ENCODE peak calls at places on chromosomes 7 and 10, in four cellular contexts. One of them, this sample, is unnamed.
A peak's percentile ranks its signal among the peaks of the same experiment; 100 is the strongest.

GRCh38 chr7:148395292-148395691 is 195.3 kb upstream of the C7orf33 start:
- DNase-seq in K562: no peak
- DNase-seq in HL-60: no peak
- DNase-seq in GM12891: no peak
- DNase-seq in this sample: no peak

GRCh38 chr10:23157691-23158369 is 34.3 kb upstream of the PTF1A start:
- DNase-seq in K562: peak; percentile 55
- DNase-seq in HL-60: peak; percentile 1
- DNase-seq in GM12891: no peak
- DNase-seq in this sample: no peak

GRCh38 chr7:128115821-128116723 is 84.8 kb upstream of the LRRC4 start:
- DNase-seq in K562: no peak
- DNase-seq in HL-60: no peak
- DNase-seq in GM12891: no peak
- DNase-seq in this sample: no peak

GRCh38 chr7:26293569-26294308 is 2.1 kb downstream of the SNX10 start:
- DNase-seq in K562: no peak
- DNase-seq in HL-60: peak; percentile 80
- DNase-seq in GM12891: no peak
- DNase-seq in this sample: peak; percentile 83

GRCh38 chr10:22229756-22230330 is 12.0 kb upstream of the EBLN1 start:
- DNase-seq in K562: no peak
- DNase-seq in HL-60: no peak
- DNase-seq in GM12891: no peak
- DNase-seq in this sample: no peak

GRCh38 chr7:30349170-30349569 is 64.8 kb downstream of the ZNRF2 start:
- DNase-seq in K562: no peak
- DNase-seq in HL-60: no peak
- DNase-seq in GM12891: no peak
- DNase-seq in this sample: no peak

GRCh38 chr7:67267914-67268313 is 271.3 kb downstream of the TYW1 start:
- DNase-seq in K562: no peak
- DNase-seq in HL-60: no peak
- DNase-seq in GM12891: no peak
- DNase-seq in this sample: no peak

GRCh38 chr7:37908221-37908788 is 8.3 kb downstream of the SFRP4 start:
- DNase-seq in K562: no peak
- DNase-seq in HL-60: no peak
- DNase-seq in GM12891: no peak
- DNase-seq in this sample: no peak

GRCh38 chr7:5345671-5346070 is 62.9 kb downstream of the SLC29A4 start:
- DNase-seq in K562: no peak
- DNase-seq in HL-60: no peak
- DNase-seq in GM12891: no peak
- DNase-seq in this sample: no peak

GRCh38 chr7:151415375-151416112 is 5.7 kb upstream of the WDR86 start:
- DNase-seq in K562: no peak
- DNase-seq in HL-60: peak; percentile 88
- DNase-seq in GM12891: no peak
- DNase-seq in this sample: no peak

GRCh38 chr10:73653701-73654100 is 2.1 kb downstream of the SYNPO2L start:
- DNase-seq in K562: peak; percentile 17
- DNase-seq in HL-60: no peak
- DNase-seq in GM12891: no peak
- DNase-seq in this sample: no peak

GRCh38 chr7:149598721-149599308 is 101.2 kb upstream of the ZNF746 start:
- DNase-seq in K562: peak; percentile 44
- DNase-seq in HL-60: peak; percentile 20
- DNase-seq in GM12891: peak; percentile 25
- DNase-seq in this sample: no peak

GRCh38 chr7:31488562-31489203 is 25.2 kb upstream of the ITPRID1 start:
- DNase-seq in K562: peak; percentile 86
- DNase-seq in HL-60: peak; percentile 36
- DNase-seq in GM12891: peak; percentile 49
- DNase-seq in this sample: peak; percentile 34

GRCh38 chr10:98308602-98309365 is 40.8 kb upstream of the LOXL4 start:
- DNase-seq in K562: no peak
- DNase-seq in HL-60: no peak
- DNase-seq in GM12891: no peak
- DNase-seq in this sample: no peak

GRCh38 chr7:17699696-17700095 is 240.6 kb downstream of the SNX13 start:
- DNase-seq in K562: no peak
- DNase-seq in HL-60: no peak
- DNase-seq in GM12891: no peak
- DNase-seq in this sample: no peak

GRCh38 chr10:84494849-84495180 is 166.4 kb downstream of the CCSER2 start:
- DNase-seq in K562: no peak
- DNase-seq in HL-60: no peak
- DNase-seq in GM12891: no peak
- DNase-seq in this sample: no peak

GRCh38 chr7:151699147-151699546 is 177.8 kb downstream of the PRKAG2 start:
- DNase-seq in K562: peak; percentile 52
- DNase-seq in HL-60: no peak
- DNase-seq in GM12891: no peak
- DNase-seq in this sample: no peak

GRCh38 chr10:133166828-133167692 is 7.0 kb downstream of the KNDC1 start:
- DNase-seq in K562: no peak
- DNase-seq in HL-60: no peak
- DNase-seq in GM12891: no peak
- DNase-seq in this sample: no peak

GRCh38 chr7:159095979-159096411 is 48.7 kb downstream of the VIPR2 start:
- DNase-seq in K562: no peak
- DNase-seq in HL-60: no peak
- DNase-seq in GM12891: no peak
- DNase-seq in this sample: no peak

GRCh38 chr10:11301571-11302111 is 284.0 kb downstream of the CELF2 start:
- DNase-seq in K562: no peak
- DNase-seq in HL-60: no peak
- DNase-seq in GM12891: no peak
- DNase-seq in this sample: no peak

GRCh38 chr10:98030093-98030821 is at the start of gene CRTAC1:
- DNase-seq in K562: no peak
- DNase-seq in HL-60: no peak
- DNase-seq in GM12891: no peak
- DNase-seq in this sample: no peak

GRCh38 chr10:124523301-124523871 is 61.8 kb downstream of the LHPP start:
- DNase-seq in K562: no peak
- DNase-seq in HL-60: no peak
- DNase-seq in GM12891: no peak
- DNase-seq in this sample: no peak

GRCh38 chr7:46752881-46753366 is 829.0 kb downstream of the TNS3 start:
- DNase-seq in K562: no peak
- DNase-seq in HL-60: no peak
- DNase-seq in GM12891: no peak
- DNase-seq in this sample: no peak
- TF ChIP-seq SPI1 in K562: no peak
- TF ChIP-seq SPI1 in HL-60: peak; percentile 45
- TF ChIP-seq SPI1 in GM12891: no peak
- TF ChIP-seq SPI1 in this sample: peak; percentile 68

DNA sequence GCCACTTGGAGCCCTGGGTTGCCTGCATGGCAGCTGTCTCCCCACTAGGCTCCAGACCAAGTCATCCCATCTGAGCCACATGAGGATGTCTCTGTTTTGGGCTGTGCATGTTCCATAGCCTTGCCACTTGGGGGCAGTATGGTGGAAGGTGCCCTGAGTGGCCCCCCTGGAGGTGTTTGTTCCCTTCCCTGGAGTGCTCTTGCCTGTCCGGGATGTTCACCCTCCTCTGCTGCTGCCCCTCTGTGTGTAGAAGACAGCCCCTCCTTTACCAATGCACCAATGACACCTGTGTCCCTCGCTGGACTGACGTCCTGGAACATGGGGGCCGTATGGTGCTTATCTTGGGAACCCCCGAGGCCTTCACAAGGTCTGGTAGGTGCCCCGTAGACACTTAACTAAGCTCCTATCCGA is 100.2 kb downstream of the ACTR3B start:
- DNase-seq in K562: peak; percentile 83
- DNase-seq in HL-60: peak; percentile 5
- DNase-seq in GM12891: peak; percentile 44
- DNase-seq in this sample: no peak
- TF ChIP-seq SPI1 in K562: no peak
- TF ChIP-seq SPI1 in HL-60: no peak
- TF ChIP-seq SPI1 in GM12891: no peak
- TF ChIP-seq SPI1 in this sample: no peak

DNA sequence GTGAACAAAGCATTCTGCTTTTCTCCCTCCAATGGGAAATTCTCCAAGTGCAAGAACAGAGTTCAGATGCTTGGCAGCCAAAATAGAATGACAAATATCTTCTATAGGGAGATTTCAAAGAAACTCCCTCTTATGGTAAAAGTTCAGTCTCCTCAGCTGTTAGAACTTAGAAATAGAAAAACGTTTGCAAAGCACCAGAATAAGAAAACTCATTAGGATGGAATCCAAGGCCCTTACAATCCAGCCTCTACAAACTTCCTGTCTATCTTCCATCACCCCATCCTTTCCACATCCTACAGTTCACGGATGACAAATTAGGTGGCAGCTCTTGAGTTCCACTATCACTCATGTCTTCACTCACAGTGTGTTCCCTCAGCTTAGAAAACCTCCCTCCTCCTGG is 25.7 kb downstream of the FAM13C start:
- DNase-seq in K562: no peak
- DNase-seq in HL-60: no peak
- DNase-seq in GM12891: no peak
- DNase-seq in this sample: no peak
- TF ChIP-seq SPI1 in K562: no peak
- TF ChIP-seq SPI1 in HL-60: no peak
- TF ChIP-seq SPI1 in GM12891: no peak
- TF ChIP-seq SPI1 in this sample: no peak

GRCh38 chr10:56095506-56096225 is 265.4 kb downstream of the ZWINT start:
- DNase-seq in K562: no peak
- DNase-seq in HL-60: no peak
- DNase-seq in GM12891: no peak
- DNase-seq in this sample: no peak

GRCh38 chr10:56096226-56096517 is 264.9 kb downstream of the ZWINT start:
- DNase-seq in K562: no peak
- DNase-seq in HL-60: no peak
- DNase-seq in GM12891: no peak
- DNase-seq in this sample: no peak

GRCh38 chr10:56090914-56091540 is 270.0 kb downstream of the ZWINT start:
- DNase-seq in K562: no peak
- DNase-seq in HL-60: no peak
- DNase-seq in GM12891: no peak
- DNase-seq in this sample: no peak

DNA sequence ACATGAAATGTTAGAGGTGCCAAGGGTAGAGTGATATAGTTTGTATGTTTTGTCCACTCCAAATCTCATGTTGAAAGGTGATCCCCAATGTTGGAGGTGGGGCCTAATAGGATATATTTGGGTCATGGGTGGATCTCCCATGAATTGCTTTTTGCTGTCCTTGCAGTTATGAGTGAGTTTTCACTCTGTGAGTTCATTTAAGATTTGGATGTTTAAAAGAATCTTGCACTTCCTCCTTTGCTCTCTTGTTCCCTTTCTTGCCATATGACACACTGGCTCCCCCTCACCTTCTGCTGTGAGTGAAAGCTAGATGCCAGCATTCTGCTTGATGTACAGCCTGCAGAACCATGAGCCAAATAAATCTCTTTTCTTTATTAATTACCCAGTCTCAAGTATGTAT is 269.2 kb downstream of the ZWINT start:
- DNase-seq in K562: no peak
- DNase-seq in HL-60: no peak
- DNase-seq in GM12891: no peak
- DNase-seq in this sample: no peak
- TF ChIP-seq SPI1 in K562: no peak
- TF ChIP-seq SPI1 in HL-60: peak; percentile 72
- TF ChIP-seq SPI1 in GM12891: no peak
- TF ChIP-seq SPI1 in this sample: no peak

GRCh38 chr10:21191512-21191911 is 294.4 kb upstream of the NEBL start:
- DNase-seq in K562: no peak
- DNase-seq in HL-60: no peak
- DNase-seq in GM12891: no peak
- DNase-seq in this sample: no peak
- TF ChIP-seq SPI1 in K562: no peak
- TF ChIP-seq SPI1 in HL-60: no peak
- TF ChIP-seq SPI1 in GM12891: no peak
- TF ChIP-seq SPI1 in this sample: no peak

This sample was measured in GM12878.